ENCODE peak calls at places on chromosomes 7 and 10, in five cellular contexts. One of them, this sample, is unnamed.

GRCh38 chr10:131700032-131700431 is 200.8 kb upstream of the PPP2R2D start:
- DNase-seq in MM.1S: no peak
- DNase-seq in sigmoid colon: no peak
- DNase-seq in fibroblast of mammary gland: no peak
- DNase-seq in upper lobe of right lung: peak
- DNase-seq in this sample: no peak

GRCh38 chr7:69963388-69963787 is 365.1 kb downstream of the AUTS2 start:
- DNase-seq in fibroblast of mammary gland: no peak
- DNase-seq in sigmoid colon: no peak
- DNase-seq in upper lobe of right lung: no peak
- DNase-seq in MM.1S: peak
- DNase-seq in this sample: no peak

GRCh38 chr10:132281915-132282666 is 25.7 kb downstream of the STK32C start:
- DNase-seq in sigmoid colon: no peak
- DNase-seq in fibroblast of mammary gland: no peak
- DNase-seq in upper lobe of right lung: no peak
- DNase-seq in MM.1S: no peak
- DNase-seq in this sample: no peak

GRCh38 chr10:48809261-48809660 is 124.6 kb downstream of the WDFY4 start:
- DNase-seq in MM.1S: no peak
- DNase-seq in fibroblast of mammary gland: no peak
- DNase-seq in upper lobe of right lung: no peak
- DNase-seq in sigmoid colon: no peak
- DNase-seq in this sample: no peak

GRCh38 chr7:73329861-73330581 is 2.1 kb downstream of the FKBP6 start:
- DNase-seq in fibroblast of mammary gland: peak
- DNase-seq in MM.1S: peak
- DNase-seq in upper lobe of right lung: no peak
- DNase-seq in sigmoid colon: no peak
- DNase-seq in this sample: no peak

GRCh38 chr10:49756641-49757040 is 5.5 kb downstream of the OGDHL start:
- DNase-seq in sigmoid colon: no peak
- DNase-seq in MM.1S: no peak
- DNase-seq in fibroblast of mammary gland: no peak
- DNase-seq in upper lobe of right lung: no peak
- DNase-seq in this sample: no peak

GRCh38 chr7:117110480-117111315 is 157.4 kb downstream of the ST7 start:
- DNase-seq in fibroblast of mammary gland: no peak
- DNase-seq in upper lobe of right lung: no peak
- DNase-seq in sigmoid colon: no peak
- DNase-seq in MM.1S: peak
- DNase-seq in this sample: no peak

GRCh38 chr7:15561840-15562239 is at the start of gene AGMO:
- DNase-seq in sigmoid colon: peak
- DNase-seq in upper lobe of right lung: no peak
- DNase-seq in MM.1S: no peak
- DNase-seq in fibroblast of mammary gland: peak
- DNase-seq in this sample: no peak

GRCh38 chr10:24483701-24484100 is 240.0 kb downstream of the ARHGAP21 start:
- DNase-seq in sigmoid colon: no peak
- DNase-seq in fibroblast of mammary gland: peak
- DNase-seq in upper lobe of right lung: peak
- DNase-seq in MM.1S: peak
- DNase-seq in this sample: peak

GRCh38 chr7:155471728-155472127 is 13.8 kb downstream of the EN2 start:
- DNase-seq in fibroblast of mammary gland: no peak
- DNase-seq in upper lobe of right lung: no peak
- DNase-seq in sigmoid colon: peak
- DNase-seq in MM.1S: no peak
- DNase-seq in this sample: no peak

GRCh38 chr7:124257638-124258308 is 224.9 kb upstream of the TMEM229A start:
- DNase-seq in fibroblast of mammary gland: no peak
- DNase-seq in upper lobe of right lung: no peak
- DNase-seq in MM.1S: peak
- DNase-seq in sigmoid colon: no peak
- DNase-seq in this sample: no peak

GRCh38 chr7:159039716-159040115 is 105.0 kb downstream of the VIPR2 start:
- DNase-seq in sigmoid colon: peak
- DNase-seq in fibroblast of mammary gland: no peak
- DNase-seq in MM.1S: no peak
- DNase-seq in upper lobe of right lung: no peak
- DNase-seq in this sample: no peak

GRCh38 chr10:132209130-132209529 is 22.4 kb downstream of the DPYSL4 start:
- DNase-seq in MM.1S: no peak
- DNase-seq in sigmoid colon: no peak
- DNase-seq in fibroblast of mammary gland: no peak
- DNase-seq in upper lobe of right lung: no peak
- DNase-seq in this sample: no peak

GRCh38 chr10:59991661-59992060 is 85.3 kb upstream of the CCDC6 start:
- DNase-seq in MM.1S: no peak
- DNase-seq in fibroblast of mammary gland: peak
- DNase-seq in sigmoid colon: peak
- DNase-seq in upper lobe of right lung: no peak
- DNase-seq in this sample: peak

GRCh38 chr10:100740476-100741341 is 4.7 kb upstream of the PAX2 start:
- DNase-seq in fibroblast of mammary gland: no peak
- DNase-seq in MM.1S: no peak
- DNase-seq in upper lobe of right lung: no peak
- DNase-seq in sigmoid colon: peak
- DNase-seq in this sample: no peak

GRCh38 chr10:87505366-87506113 is 847 bp downstream of the MINPP1 start:
- DNase-seq in upper lobe of right lung: peak
- DNase-seq in sigmoid colon: peak
- DNase-seq in fibroblast of mammary gland: peak
- DNase-seq in MM.1S: peak
- DNase-seq in this sample: no peak

GRCh38 chr10:119335671-119336353 is 128.4 kb downstream of the GRK5 start:
- DNase-seq in sigmoid colon: no peak
- DNase-seq in fibroblast of mammary gland: peak
- DNase-seq in upper lobe of right lung: no peak
- DNase-seq in MM.1S: no peak
- DNase-seq in this sample: no peak

GRCh38 chr7:128755816-128756476 is 16.8 kb downstream of the CALU start:
- DNase-seq in fibroblast of mammary gland: peak
- DNase-seq in MM.1S: no peak
- DNase-seq in sigmoid colon: peak
- DNase-seq in upper lobe of right lung: no peak
- DNase-seq in this sample: no peak

GRCh38 chr10:104028146-104028545 is 57.5 kb downstream of the COL17A1 start:
- DNase-seq in MM.1S: no peak
- DNase-seq in sigmoid colon: no peak
- DNase-seq in fibroblast of mammary gland: peak
- DNase-seq in upper lobe of right lung: no peak
- DNase-seq in this sample: no peak

DNA sequence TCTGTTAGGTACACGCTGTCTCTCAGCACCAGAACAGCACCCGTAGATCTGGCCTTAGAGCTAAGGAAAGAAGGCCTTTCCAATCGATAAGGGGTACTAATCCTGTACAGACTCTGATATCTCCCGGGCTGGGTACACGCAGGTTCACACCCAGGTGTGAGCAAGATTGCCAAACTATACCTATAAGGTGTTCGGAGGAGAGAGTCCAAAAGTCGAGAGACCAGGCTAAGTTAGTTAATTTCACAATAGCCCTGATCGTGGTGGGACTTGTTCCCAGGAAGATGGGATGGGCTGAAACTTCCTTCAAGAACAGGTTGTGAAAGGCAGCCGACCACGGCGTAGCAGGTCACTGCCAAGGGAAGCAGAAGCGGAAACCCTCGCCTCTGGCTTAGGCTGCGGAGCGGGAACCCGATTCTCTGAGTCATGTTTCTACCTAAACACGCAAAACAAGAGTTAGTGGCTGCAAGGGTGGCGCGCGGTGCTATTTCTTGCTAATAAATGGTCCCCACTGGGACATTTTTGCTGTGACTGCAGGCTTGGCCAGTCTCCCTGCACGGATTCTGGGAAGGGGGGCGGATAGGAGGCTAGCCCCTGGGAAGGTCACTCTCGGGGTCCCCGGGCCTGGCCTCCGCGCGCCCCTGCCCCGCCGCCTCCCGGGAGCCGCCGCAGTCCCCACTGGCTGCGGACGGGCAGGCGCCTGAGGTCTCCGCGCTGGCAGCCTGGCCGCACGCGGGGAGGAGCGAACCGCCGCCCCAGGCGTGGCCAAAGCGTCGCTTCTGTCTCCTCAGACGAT is 75.4 kb upstream of the PDSS1 start:
- DNase-seq in fibroblast of mammary gland: peak
- DNase-seq in MM.1S: no peak
- DNase-seq in upper lobe of right lung: peak
- DNase-seq in sigmoid colon: peak
- DNase-seq in this sample: no peak
- H3K4me3 ChIP-seq in fibroblast of mammary gland: peak
- H3K4me3 ChIP-seq in MM.1S: no peak
- H3K4me3 ChIP-seq in upper lobe of right lung: peak
- H3K4me3 ChIP-seq in sigmoid colon: peak
- H3K4me3 ChIP-seq in this sample: no peak

GRCh38 chr10:57579926-57580325 is 687.8 kb downstream of the IPMK start:
- DNase-seq in upper lobe of right lung: no peak
- DNase-seq in MM.1S: peak
- DNase-seq in sigmoid colon: no peak
- DNase-seq in fibroblast of mammary gland: peak
- DNase-seq in this sample: peak
- TF ChIP-seq CTCF in upper lobe of right lung: peak
- TF ChIP-seq CTCF in MM.1S: peak
- TF ChIP-seq CTCF in sigmoid colon: peak
- TF ChIP-seq CTCF in fibroblast of mammary gland: peak
- TF ChIP-seq CTCF in this sample: peak

DNA sequence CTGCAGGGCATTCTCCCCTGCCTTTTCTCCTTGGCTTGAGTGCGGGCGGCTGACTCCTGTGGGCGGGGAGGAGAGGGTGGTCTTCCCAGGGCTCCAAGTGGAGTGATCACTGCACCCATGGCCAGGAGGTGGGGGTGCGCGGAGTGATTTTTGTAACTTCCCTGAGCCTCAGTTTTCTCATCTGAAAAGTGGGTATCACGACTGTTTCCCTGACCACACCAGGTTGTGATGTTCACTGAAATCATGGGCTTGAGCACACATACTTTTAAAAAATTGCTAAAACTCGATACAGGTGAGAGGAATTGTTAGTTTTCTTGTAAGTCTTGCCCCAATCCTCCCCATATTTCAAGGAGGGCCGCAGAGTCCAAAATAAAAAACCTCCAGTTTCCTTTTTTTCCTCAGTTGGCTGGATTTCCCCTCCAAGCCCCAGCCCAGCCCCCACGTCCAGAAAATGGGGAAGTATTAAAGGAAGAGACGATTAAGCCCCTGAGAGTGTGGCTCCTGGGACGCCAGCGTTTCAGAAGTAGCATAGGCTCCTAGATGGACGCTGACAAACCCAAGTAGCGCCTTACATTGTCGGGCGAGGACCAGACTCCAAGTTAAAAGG is 6.7 kb upstream of the EMX2 start:
- DNase-seq in MM.1S: no peak
- DNase-seq in upper lobe of right lung: no peak
- DNase-seq in fibroblast of mammary gland: no peak
- DNase-seq in sigmoid colon: no peak
- DNase-seq in this sample: no peak
- H3K4me3 ChIP-seq in MM.1S: no peak
- H3K4me3 ChIP-seq in upper lobe of right lung: no peak
- H3K4me3 ChIP-seq in fibroblast of mammary gland: peak
- H3K4me3 ChIP-seq in sigmoid colon: peak
- H3K4me3 ChIP-seq in this sample: no peak

GRCh38 chr7:37592366-37592765 is 91.2 kb upstream of the GPR141 start:
- DNase-seq in fibroblast of mammary gland: no peak
- DNase-seq in sigmoid colon: no peak
- DNase-seq in upper lobe of right lung: no peak
- DNase-seq in MM.1S: no peak
- DNase-seq in this sample: no peak

GRCh38 chr7:37585064-37585463 is 98.5 kb upstream of the GPR141 start:
- DNase-seq in upper lobe of right lung: no peak
- DNase-seq in sigmoid colon: no peak
- DNase-seq in fibroblast of mammary gland: no peak
- DNase-seq in MM.1S: no peak
- DNase-seq in this sample: no peak

GRCh38 chr7:37594602-37595001 is 89.0 kb upstream of the GPR141 start:
- DNase-seq in sigmoid colon: no peak
- DNase-seq in fibroblast of mammary gland: no peak
- DNase-seq in MM.1S: no peak
- DNase-seq in upper lobe of right lung: no peak
- DNase-seq in this sample: no peak

GRCh38 chr7:37590824-37591223 is 92.7 kb upstream of the GPR141 start:
- DNase-seq in upper lobe of right lung: no peak
- DNase-seq in MM.1S: no peak
- DNase-seq in sigmoid colon: no peak
- DNase-seq in fibroblast of mammary gland: no peak
- DNase-seq in this sample: no peak
- TF ChIP-seq CTCF in upper lobe of right lung: no peak
- TF ChIP-seq CTCF in MM.1S: no peak
- TF ChIP-seq CTCF in sigmoid colon: no peak
- TF ChIP-seq CTCF in fibroblast of mammary gland: no peak
- TF ChIP-seq CTCF in this sample: no peak

GRCh38 chr7:157009778-157010587 is 480 bp downstream of the MNX1 start:
- DNase-seq in MM.1S: peak
- DNase-seq in fibroblast of mammary gland: no peak
- DNase-seq in sigmoid colon: no peak
- DNase-seq in upper lobe of right lung: no peak
- DNase-seq in this sample: no peak

GRCh38 chr7:157013101-157013500 is 2.6 kb upstream of the MNX1 start:
- DNase-seq in MM.1S: peak
- DNase-seq in sigmoid colon: no peak
- DNase-seq in fibroblast of mammary gland: no peak
- DNase-seq in upper lobe of right lung: peak
- DNase-seq in this sample: no peak

GRCh38 chr7:157010588-157011332 is at the start of gene MNX1:
- DNase-seq in MM.1S: peak
- DNase-seq in upper lobe of right lung: peak
- DNase-seq in sigmoid colon: no peak
- DNase-seq in fibroblast of mammary gland: no peak
- DNase-seq in this sample: peak

GRCh38 chr7:157012113-157012547 is 1.7 kb upstream of the MNX1 start:
- DNase-seq in upper lobe of right lung: no peak
- DNase-seq in fibroblast of mammary gland: no peak
- DNase-seq in sigmoid colon: no peak
- DNase-seq in MM.1S: peak
- DNase-seq in this sample: no peak

DNA sequence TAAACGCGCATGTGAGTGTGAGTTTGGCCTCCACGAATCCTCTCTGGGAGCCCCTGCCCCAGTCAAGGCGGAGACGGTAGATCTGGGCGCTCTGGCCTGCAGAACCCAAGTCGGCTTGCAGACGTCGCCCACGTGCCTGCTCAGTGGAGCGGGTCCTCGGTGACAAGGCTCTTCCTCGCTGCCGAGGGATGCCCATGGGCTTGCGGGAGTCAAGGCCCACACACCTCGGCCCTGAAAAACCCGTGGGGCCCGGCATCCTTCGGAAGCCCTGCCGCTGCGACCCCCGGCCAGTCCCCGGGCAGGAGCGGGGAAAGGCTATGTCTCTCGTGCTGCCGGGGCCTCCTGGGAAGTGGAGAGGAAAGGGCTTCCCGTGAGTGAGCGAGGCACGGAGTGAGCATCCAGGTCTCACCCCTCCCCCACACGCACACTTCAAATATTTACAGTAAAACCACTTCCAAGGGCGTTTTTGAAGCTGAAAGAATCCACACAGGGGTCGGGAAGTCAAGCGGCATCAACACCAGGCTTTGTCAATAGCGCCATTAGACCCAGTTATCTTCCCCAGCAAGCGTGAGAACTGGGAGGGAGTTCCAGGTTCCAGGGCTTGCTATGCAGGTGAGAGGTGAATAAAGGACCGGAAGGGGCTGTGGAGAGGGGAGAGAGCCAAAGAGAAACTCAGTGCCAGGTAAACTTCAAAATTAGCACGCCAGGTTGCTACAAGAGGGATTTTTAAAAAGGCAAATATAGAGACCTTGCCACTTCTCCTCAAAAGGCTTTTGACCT is 1.1 kb upstream of the MNX1 start:
- DNase-seq in MM.1S: peak
- DNase-seq in upper lobe of right lung: no peak
- DNase-seq in fibroblast of mammary gland: no peak
- DNase-seq in sigmoid colon: no peak
- DNase-seq in this sample: no peak
- H3K4me3 ChIP-seq in MM.1S: peak
- H3K4me3 ChIP-seq in upper lobe of right lung: peak
- H3K4me3 ChIP-seq in fibroblast of mammary gland: no peak
- H3K4me3 ChIP-seq in sigmoid colon: no peak
- H3K4me3 ChIP-seq in this sample: peak

This sample was measured in LNCaP clone FGC.